ENCODE peak calls at places on chromosomes 4 and X, in ten cellular contexts. One of them, this sample, is unnamed.

GRCh38 chr4:7420661-7421040 is 14.1 kb downstream of the PSAPL1 start:
- DNase-seq in psoas muscle: peak
- DNase-seq in AG10803: no peak
- DNase-seq in cardiac muscle cell: no peak
- DNase-seq in H1: peak
- DNase-seq in breast epithelium: peak
- DNase-seq in HCT116: no peak
- DNase-seq in kidney: no peak
- DNase-seq in K562: no peak
- DNase-seq in heart left ventricle: no peak
- DNase-seq in this sample: no peak

GRCh38 chr4:110202024-110202423 is 3.6 kb upstream of the ELOVL6 start:
- DNase-seq in psoas muscle: no peak
- DNase-seq in AG10803: no peak
- DNase-seq in HCT116: no peak
- DNase-seq in K562: no peak
- DNase-seq in kidney: no peak
- DNase-seq in heart left ventricle: no peak
- DNase-seq in H1: no peak
- DNase-seq in breast epithelium: no peak
- DNase-seq in cardiac muscle cell: no peak
- DNase-seq in this sample: no peak

GRCh38 chr4:123826896-123827295 is 430.3 kb downstream of the SPRY1 start:
- DNase-seq in heart left ventricle: peak
- DNase-seq in HCT116: no peak
- DNase-seq in kidney: no peak
- DNase-seq in breast epithelium: no peak
- DNase-seq in H1: no peak
- DNase-seq in AG10803: peak
- DNase-seq in cardiac muscle cell: no peak
- DNase-seq in psoas muscle: no peak
- DNase-seq in K562: no peak
- DNase-seq in this sample: peak

GRCh38 chr4:8414377-8414776 is 26.1 kb downstream of the ACOX3 start:
- DNase-seq in H1: no peak
- DNase-seq in HCT116: no peak
- DNase-seq in AG10803: no peak
- DNase-seq in psoas muscle: no peak
- DNase-seq in breast epithelium: no peak
- DNase-seq in heart left ventricle: no peak
- DNase-seq in kidney: no peak
- DNase-seq in cardiac muscle cell: no peak
- DNase-seq in K562: no peak
- DNase-seq in this sample: no peak

GRCh38 chrX:4944767-4945166 is 1231.3 kb upstream of the PRKX start:
- DNase-seq in K562: no peak
- DNase-seq in AG10803: no peak
- DNase-seq in H1: no peak
- DNase-seq in kidney: no peak
- DNase-seq in breast epithelium: no peak
- DNase-seq in heart left ventricle: no peak
- DNase-seq in cardiac muscle cell: no peak
- DNase-seq in HCT116: no peak
- DNase-seq in psoas muscle: no peak
- DNase-seq in this sample: no peak

GRCh38 chrX:136275553-136275952 is 24.4 kb upstream of the MAP7D3 start:
- DNase-seq in HCT116: no peak
- DNase-seq in kidney: no peak
- DNase-seq in K562: no peak
- DNase-seq in H1: no peak
- DNase-seq in heart left ventricle: no peak
- DNase-seq in AG10803: no peak
- DNase-seq in psoas muscle: no peak
- DNase-seq in cardiac muscle cell: peak
- DNase-seq in breast epithelium: no peak
- DNase-seq in this sample: no peak

GRCh38 chr4:183201331-183201730 is 102.3 kb downstream of the WWC2 start:
- DNase-seq in breast epithelium: no peak
- DNase-seq in kidney: no peak
- DNase-seq in HCT116: no peak
- DNase-seq in heart left ventricle: no peak
- DNase-seq in AG10803: peak
- DNase-seq in psoas muscle: no peak
- DNase-seq in H1: no peak
- DNase-seq in K562: no peak
- DNase-seq in cardiac muscle cell: no peak
- DNase-seq in this sample: peak

GRCh38 chr4:113646456-113646809 is 115.1 kb downstream of the CAMK2D start:
- DNase-seq in HCT116: peak
- DNase-seq in kidney: no peak
- DNase-seq in K562: no peak
- DNase-seq in breast epithelium: no peak
- DNase-seq in AG10803: peak
- DNase-seq in H1: peak
- DNase-seq in heart left ventricle: no peak
- DNase-seq in psoas muscle: peak
- DNase-seq in cardiac muscle cell: peak
- DNase-seq in this sample: peak

GRCh38 chrX:54825716-54826428 is 18.3 kb downstream of the MAGED2 start:
- DNase-seq in H1: no peak
- DNase-seq in K562: no peak
- DNase-seq in AG10803: no peak
- DNase-seq in HCT116: no peak
- DNase-seq in cardiac muscle cell: no peak
- DNase-seq in kidney: no peak
- DNase-seq in breast epithelium: no peak
- DNase-seq in heart left ventricle: no peak
- DNase-seq in psoas muscle: no peak
- DNase-seq in this sample: peak

GRCh38 chr4:15755321-15755750 is 22.8 kb upstream of the CD38 start:
- DNase-seq in cardiac muscle cell: no peak
- DNase-seq in H1: no peak
- DNase-seq in AG10803: peak
- DNase-seq in K562: no peak
- DNase-seq in psoas muscle: no peak
- DNase-seq in heart left ventricle: no peak
- DNase-seq in kidney: no peak
- DNase-seq in breast epithelium: no peak
- DNase-seq in HCT116: no peak
- DNase-seq in this sample: peak

GRCh38 chr4:77095101-77095826 is 19.5 kb upstream of the CCNI start:
- DNase-seq in HCT116: peak
- DNase-seq in AG10803: peak
- DNase-seq in heart left ventricle: peak
- DNase-seq in kidney: peak
- DNase-seq in K562: peak
- DNase-seq in H1: peak
- DNase-seq in psoas muscle: peak
- DNase-seq in cardiac muscle cell: peak
- DNase-seq in breast epithelium: peak
- DNase-seq in this sample: peak

GRCh38 chr4:55951191-55951922 is 2.6 kb downstream of the CEP135 start:
- DNase-seq in breast epithelium: no peak
- DNase-seq in cardiac muscle cell: no peak
- DNase-seq in K562: no peak
- DNase-seq in AG10803: no peak
- DNase-seq in heart left ventricle: no peak
- DNase-seq in kidney: no peak
- DNase-seq in H1: no peak
- DNase-seq in HCT116: no peak
- DNase-seq in psoas muscle: no peak
- DNase-seq in this sample: no peak

GRCh38 chr4:154516320-154516719 is 24.7 kb upstream of the DCHS2 start:
- DNase-seq in psoas muscle: no peak
- DNase-seq in HCT116: no peak
- DNase-seq in kidney: no peak
- DNase-seq in cardiac muscle cell: no peak
- DNase-seq in AG10803: no peak
- DNase-seq in H1: no peak
- DNase-seq in heart left ventricle: no peak
- DNase-seq in breast epithelium: no peak
- DNase-seq in K562: no peak
- DNase-seq in this sample: no peak

GRCh38 chr4:4947721-4948120 is 71.5 kb downstream of the CYTL1 start:
- DNase-seq in K562: no peak
- DNase-seq in H1: no peak
- DNase-seq in cardiac muscle cell: no peak
- DNase-seq in kidney: no peak
- DNase-seq in AG10803: no peak
- DNase-seq in heart left ventricle: no peak
- DNase-seq in HCT116: no peak
- DNase-seq in psoas muscle: no peak
- DNase-seq in breast epithelium: no peak
- DNase-seq in this sample: no peak

DNA sequence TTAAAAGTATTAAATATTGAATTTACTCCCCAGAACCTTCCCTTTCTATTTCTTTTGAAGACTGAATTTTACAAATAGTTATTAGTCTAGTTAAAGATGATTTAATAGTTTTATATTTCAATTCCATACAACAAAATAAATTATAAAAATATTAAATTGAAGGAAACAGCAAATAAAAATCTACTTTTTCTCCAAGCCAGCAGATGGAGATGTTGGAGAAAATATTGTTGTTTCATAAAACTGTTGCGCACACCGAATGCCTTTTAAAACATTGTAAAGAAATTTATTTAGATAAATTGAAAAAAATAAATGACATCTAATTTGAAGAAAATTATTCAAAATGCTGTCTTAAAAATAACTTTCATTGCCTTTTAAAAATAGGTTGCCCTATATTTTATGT is 5.5 kb downstream of the GRIA2 start:
- DNase-seq in kidney: no peak
- DNase-seq in heart left ventricle: no peak
- DNase-seq in H1: no peak
- DNase-seq in AG10803: no peak
- DNase-seq in breast epithelium: no peak
- DNase-seq in HCT116: no peak
- DNase-seq in cardiac muscle cell: no peak
- DNase-seq in psoas muscle: no peak
- DNase-seq in K562: no peak
- DNase-seq in this sample: no peak
- TF ChIP-seq CTCF in kidney: no peak
- TF ChIP-seq CTCF in heart left ventricle: no peak
- TF ChIP-seq CTCF in H1: no peak
- TF ChIP-seq CTCF in AG10803: no peak
- TF ChIP-seq CTCF in breast epithelium: no peak
- TF ChIP-seq CTCF in HCT116: no peak
- TF ChIP-seq CTCF in cardiac muscle cell: no peak
- TF ChIP-seq CTCF in psoas muscle: no peak
- TF ChIP-seq CTCF in K562: no peak
- TF ChIP-seq CTCF in this sample: no peak

DNA sequence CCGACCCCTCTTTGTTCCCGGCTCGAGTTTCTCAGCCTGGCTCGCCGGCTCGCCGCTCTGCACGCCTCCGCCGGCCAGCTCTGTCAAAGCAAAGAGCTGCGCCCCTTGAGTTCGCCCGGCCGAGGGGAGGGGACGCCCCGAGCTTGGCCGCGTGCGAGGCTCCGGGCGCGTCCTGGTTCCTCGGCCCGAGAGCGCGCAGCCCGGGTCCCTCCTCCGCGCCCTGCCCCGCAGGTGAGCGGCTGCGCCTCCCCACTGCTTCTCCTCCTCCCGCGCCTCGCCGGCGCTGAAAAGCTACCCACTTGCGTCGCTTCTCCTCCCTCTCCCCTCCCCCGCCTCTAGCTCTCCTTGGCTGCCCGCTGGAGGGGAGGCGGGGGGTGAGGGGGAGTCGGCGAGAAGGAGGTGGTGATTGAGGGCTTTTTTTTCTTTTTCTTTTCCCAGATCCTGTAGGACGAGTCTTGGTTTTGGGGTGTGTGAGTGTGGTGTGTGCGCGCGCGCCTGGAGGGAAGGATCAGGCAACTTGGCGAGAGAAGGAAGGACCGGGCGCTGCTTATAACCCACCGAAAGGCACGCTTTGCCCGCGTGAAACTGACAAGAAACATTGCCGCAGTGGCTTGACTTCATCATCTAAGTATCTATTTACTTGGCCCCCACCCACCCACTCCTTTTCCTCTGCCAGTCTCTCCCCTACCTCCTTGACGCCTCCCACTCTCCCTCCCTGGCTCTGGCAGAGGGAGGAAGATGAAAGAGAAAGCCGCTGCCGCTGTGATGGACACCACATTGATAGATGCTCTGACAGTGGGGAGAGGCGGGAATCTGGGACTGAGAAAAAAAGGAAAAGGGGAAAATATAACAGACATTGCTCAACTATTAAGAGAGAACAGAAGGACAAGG is at the start of gene LEF1:
- DNase-seq in breast epithelium: no peak
- DNase-seq in AG10803: peak
- DNase-seq in psoas muscle: peak
- DNase-seq in kidney: peak
- DNase-seq in heart left ventricle: no peak
- DNase-seq in HCT116: no peak
- DNase-seq in K562: peak
- DNase-seq in cardiac muscle cell: peak
- DNase-seq in H1: peak
- DNase-seq in this sample: peak
- TF ChIP-seq CTCF in breast epithelium: no peak
- TF ChIP-seq CTCF in AG10803: no peak
- TF ChIP-seq CTCF in psoas muscle: no peak
- TF ChIP-seq CTCF in kidney: no peak
- TF ChIP-seq CTCF in heart left ventricle: no peak
- TF ChIP-seq CTCF in HCT116: no peak
- TF ChIP-seq CTCF in K562: peak
- TF ChIP-seq CTCF in cardiac muscle cell: no peak
- TF ChIP-seq CTCF in H1: no peak
- TF ChIP-seq CTCF in this sample: no peak

DNA sequence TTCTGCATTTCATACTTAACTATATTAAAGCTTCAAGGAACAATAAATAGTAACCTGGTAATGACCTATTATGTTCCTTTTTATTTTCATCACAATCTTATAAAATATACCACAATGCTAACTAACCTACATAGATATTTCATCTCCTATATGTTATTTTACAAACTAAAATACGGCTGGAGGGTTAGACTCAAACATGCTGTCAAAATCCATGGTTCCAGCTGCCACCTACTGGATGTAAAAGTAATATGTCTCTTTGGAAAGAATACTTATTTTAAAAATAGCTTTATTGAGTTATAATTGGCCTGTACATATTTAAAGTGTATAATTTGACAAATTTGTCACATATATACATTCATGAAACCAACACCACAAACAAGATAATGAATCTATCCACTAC is 15.0 kb downstream of the RGN start:
- DNase-seq in heart left ventricle: no peak
- DNase-seq in psoas muscle: no peak
- DNase-seq in H1: no peak
- DNase-seq in breast epithelium: no peak
- DNase-seq in K562: peak
- DNase-seq in HCT116: peak
- DNase-seq in AG10803: peak
- DNase-seq in cardiac muscle cell: peak
- DNase-seq in kidney: no peak
- DNase-seq in this sample: peak
- TF ChIP-seq CTCF in heart left ventricle: peak
- TF ChIP-seq CTCF in psoas muscle: peak
- TF ChIP-seq CTCF in H1: no peak
- TF ChIP-seq CTCF in breast epithelium: peak
- TF ChIP-seq CTCF in K562: peak
- TF ChIP-seq CTCF in HCT116: peak
- TF ChIP-seq CTCF in AG10803: peak
- TF ChIP-seq CTCF in cardiac muscle cell: peak
- TF ChIP-seq CTCF in kidney: peak
- TF ChIP-seq CTCF in this sample: peak

GRCh38 chr4:72286185-72286584 is 254.4 kb downstream of the NPFFR2 start:
- DNase-seq in heart left ventricle: no peak
- DNase-seq in K562: no peak
- DNase-seq in H1: no peak
- DNase-seq in kidney: no peak
- DNase-seq in breast epithelium: no peak
- DNase-seq in cardiac muscle cell: peak
- DNase-seq in psoas muscle: no peak
- DNase-seq in AG10803: peak
- DNase-seq in HCT116: no peak
- DNase-seq in this sample: peak
- TF ChIP-seq CTCF in heart left ventricle: no peak
- TF ChIP-seq CTCF in K562: no peak
- TF ChIP-seq CTCF in H1: no peak
- TF ChIP-seq CTCF in kidney: no peak
- TF ChIP-seq CTCF in breast epithelium: no peak
- TF ChIP-seq CTCF in cardiac muscle cell: no peak
- TF ChIP-seq CTCF in psoas muscle: no peak
- TF ChIP-seq CTCF in AG10803: peak
- TF ChIP-seq CTCF in HCT116: no peak
- TF ChIP-seq CTCF in this sample: peak

This sample was measured in fibroblast of mammary gland.